ENCODE peak calls at places on chromosomes 6 and 20, in eight cellular contexts. V is GM23338, Z is HCT116, R is HepG2, W is upper lobe of left lung, Q is Panc1, Y is GM12878, D is K562. T is an unnamed sample.

GRCh38 chr6:113762611-113763010 is 94.5 kb upstream of the MARCKS start:
- ATAC-seq in R (no peak), D (no peak), V (no peak), W (no peak), Q (no peak), Z (no peak), Y (peak; percentile 14), T (no peak)

GRCh38 chr6:166419717-166420116 is 37.0 kb upstream of the MPC1 start:
- ATAC-seq in Z (no peak), Q (no peak), W (no peak), Y (peak; percentile 17), D (no peak), V (no peak), R (no peak), T (no peak)

GRCh38 chr6:84052204-84052882 is 18.8 kb downstream of the MRAP2 start:
- ATAC-seq in Y (no peak), D (peak; percentile 93), W (peak; percentile 61), R (peak; percentile 99), Q (no peak), V (peak; percentile 99), Z (peak; percentile 94), T (peak; percentile 31)

GRCh38 chr6:149477544-149477943 is 7.3 kb downstream of the ZC3H12D start:
- ATAC-seq in Z (no peak), R (no peak), Q (no peak), D (no peak), V (no peak), Y (no peak), W (no peak), T (no peak)

GRCh38 chr6:168056892-168057527 is 22.0 kb downstream of the FRMD1 start:
- ATAC-seq in D (no peak), V (no peak), Z (no peak), Y (no peak), W (no peak), R (no peak), Q (no peak), T (no peak)

GRCh38 chr20:22559711-22560305 is 24.6 kb downstream of the FOXA2 start:
- ATAC-seq in Q (no peak), Z (no peak), R (no peak), D (no peak), W (no peak), V (no peak), Y (no peak), T (no peak)

GRCh38 chr6:74969591-74970267 is 236.1 kb downstream of the COL12A1 start:
- ATAC-seq in Y (no peak), R (no peak), W (no peak), V (no peak), D (no peak), Q (no peak), Z (no peak), T (no peak)

GRCh38 chr6:75204222-75204958 is 1.5 kb downstream of the COL12A1 start:
- ATAC-seq in Y (peak; percentile 8), R (peak; percentile 24), W (no peak), Q (peak; percentile 54), D (peak; percentile 34), V (peak; percentile 0), Z (peak; percentile 5), T (no peak)

GRCh38 chr6:1335367-1336037 is 23.6 kb downstream of the FOXQ1 start:
- ATAC-seq in V (peak; percentile 59), Z (peak; percentile 92), Y (no peak), W (peak; percentile 94), Q (peak; percentile 96), D (no peak), R (peak; percentile 93), T (peak; percentile 94)

GRCh38 chr6:16481680-16482079 is 243.3 kb downstream of the GMPR start:
- ATAC-seq in Z (no peak), V (no peak), D (no peak), Q (no peak), R (no peak), Y (peak; percentile 61), W (no peak), T (no peak)

GRCh38 chr6:36064770-36065396 is 37.3 kb downstream of the MAPK14 start:
- ATAC-seq in V (no peak), Q (no peak), Y (peak; percentile 37), Z (no peak), D (peak; percentile 25), W (no peak), R (peak; percentile 95), T (no peak)

GRCh38 chr6:91135406-91135805 is 548.5 kb upstream of the MAP3K7 start:
- ATAC-seq in Y (no peak), V (no peak), D (no peak), R (no peak), Z (no peak), W (no peak), Q (no peak), T (no peak)

GRCh38 chr6:21836292-21836691 is 242.7 kb downstream of the SOX4 start:
- ATAC-seq in R (no peak), D (no peak), V (no peak), Y (no peak), Q (no peak), W (no peak), Z (no peak), T (no peak)

GRCh38 chr6:170049641-170050491 is 241.0 kb downstream of the DLL1 start:
- ATAC-seq in Y (no peak), Z (no peak), R (no peak), V (no peak), D (no peak), W (peak; percentile 50), Q (peak; percentile 36), T (peak; percentile 94)

GRCh38 chr6:112833546-112834215 is 486.6 kb downstream of the RFPL4B start:
- ATAC-seq in Y (no peak), V (no peak), R (no peak), Q (no peak), W (no peak), Z (no peak), D (no peak), T (no peak)

GRCh38 chr6:129906515-129907077 is 45.5 kb upstream of the TMEM244 start:
- ATAC-seq in Z (no peak), D (no peak), W (no peak), Q (no peak), V (no peak), R (no peak), Y (no peak), T (no peak)

GRCh38 chr6:129902681-129903080 is 41.6 kb upstream of the TMEM244 start:
- ATAC-seq in V (no peak), Q (no peak), R (no peak), Z (no peak), W (no peak), Y (no peak), D (no peak), T (no peak)

GRCh38 chr6:129908858-129909257 is 47.7 kb upstream of the TMEM244 start:
- ATAC-seq in D (no peak), Q (no peak), Y (peak; percentile 81), V (no peak), R (no peak), W (no peak), Z (no peak), T (no peak)

GRCh38 chr6:129901910-129902309 is 40.8 kb upstream of the TMEM244 start:
- ATAC-seq in Z (peak; percentile 72), Y (peak; percentile 80), D (peak; percentile 38), W (no peak), Q (no peak), R (no peak), V (no peak), T (no peak)

DNA sequence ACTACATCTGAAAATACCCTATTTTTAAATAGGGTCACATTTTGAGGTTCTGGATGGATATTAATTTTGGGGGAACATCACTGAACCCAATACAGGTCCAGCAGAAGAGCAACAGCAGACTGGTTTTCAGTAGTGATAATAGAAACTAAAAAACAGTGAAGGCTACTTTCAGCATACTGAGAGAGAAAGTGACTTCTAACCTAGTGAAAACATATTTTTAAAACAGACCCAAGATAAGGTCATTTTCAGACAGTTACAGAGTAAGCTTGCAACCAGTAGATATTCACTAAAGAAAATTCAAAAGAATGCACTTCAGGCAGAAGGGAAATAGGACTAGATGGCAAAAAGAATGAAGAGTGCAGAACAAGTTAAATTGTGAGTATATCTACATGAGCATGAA is 42.0 kb upstream of the TMEM244 start:
- ATAC-seq in R (no peak), Y (peak; percentile 67), V (no peak), Q (no peak), Z (no peak), W (no peak), D (no peak), T (no peak)
- H3K27me3 ChIP-seq in R (no peaks in the 10 kb centered on the region), Y (no peaks in the 10 kb centered on the region), V (no peaks in the 10 kb centered on the region), Q (no peaks in the 10 kb centered on the region), Z (no peaks in the 10 kb centered on the region), W (no peaks in the 10 kb centered on the region), D (no peaks in the 10 kb centered on the region), T (no peaks in the 10 kb centered on the region)

GRCh38 chr20:20780127-20780822 is 67.8 kb upstream of the RALGAPA2 start:
- ATAC-seq in Y (peak; percentile 84), Z (no peak), W (peak; percentile 92), V (peak; percentile 78), Q (no peak), D (no peak), R (peak; percentile 88), T (peak; percentile 93)
- TF ChIP-seq POLR2AphosphoS5 in Y (no peak), Z (no peak), W (peak; percentile 9), V (no peak), Q (no peak), D (no peak), R (no peak), T (no peak)

GRCh38 chr20:59335401-59335800 is 35.0 kb downstream of the EDN3 start:
- ATAC-seq in Q (no peak), D (no peak), Y (no peak), R (no peak), W (no peak), V (no peak), Z (no peak), T (no peak)
- H3K27me3 ChIP-seq in Q (no peaks in the 10 kb centered on the region), D (peaks cover 29% of the 10 kb centered on the region), Y (peaks cover 10% of the 10 kb centered on the region), R (peaks cover 16% of the 10 kb centered on the region), W (no peaks in the 10 kb centered on the region), V (no peaks in the 10 kb centered on the region), Z (peaks cover 20% of the 10 kb centered on the region), T (peaks cover 30% of the 10 kb centered on the region)

GRCh38 chr6:158648682-158649131 is 1.1 kb upstream of the SYTL3 start:
- ATAC-seq in V (no peak), R (no peak), Z (no peak), D (no peak), Y (peak; percentile 44), W (no peak), Q (no peak), T (peak; percentile 39)
- TF ChIP-seq POLR2AphosphoS5 in V (no peak), R (no peak), Z (no peak), D (no peak), Y (no peak), W (no peak), Q (no peak), T (peak; percentile 59)

GRCh38 chr6:10545482-10545881 is 24.3 kb downstream of the GCNT2 start:
- ATAC-seq in Z (no peak), R (no peak), Y (no peak), D (peak; percentile 31), V (peak; percentile 37), W (no peak), Q (peak; percentile 69), T (peak; percentile 63)

GRCh38 chr6:10541591-10541990 is 20.4 kb downstream of the GCNT2 start:
- ATAC-seq in V (no peak), W (no peak), Z (no peak), Y (no peak), Q (no peak), R (no peak), D (no peak), T (no peak)

GRCh38 chr6:10543488-10543887 is 22.3 kb downstream of the GCNT2 start:
- ATAC-seq in Z (no peak), Y (no peak), Q (no peak), D (no peak), V (no peak), W (no peak), R (no peak), T (no peak)

GRCh38 chr6:10540073-10540746 is 19.1 kb downstream of the GCNT2 start:
- ATAC-seq in Y (no peak), Q (no peak), R (no peak), V (no peak), W (no peak), Z (no peak), D (no peak), T (no peak)

GRCh38 chr6:10542135-10542689 is 21.1 kb downstream of the GCNT2 start:
- ATAC-seq in R (no peak), D (no peak), V (no peak), Y (no peak), Q (no peak), Z (no peak), W (no peak), T (no peak)
- H3K27me3 ChIP-seq in R (no peaks in the 10 kb centered on the region), D (peaks cover 5% of the 10 kb centered on the region), V (no peaks in the 10 kb centered on the region), Y (no peaks in the 10 kb centered on the region), Q (no peaks in the 10 kb centered on the region), Z (no peaks in the 10 kb centered on the region), W (no peaks in the 10 kb centered on the region), T (no peaks in the 10 kb centered on the region)